ENCODE peak calls at places on chromosome 9, in four cellular contexts. Y, S, E and R are unnamed samples.

GRCh38 chr9:136886610-136887597 is 588 bp downstream of the TRAF2 start:
- DNase-seq in S (no peak), E (no peak), Y (peak; percentile 18), R (no peak)

GRCh38 chr9:18424132-18424531 is 49.8 kb upstream of the ADAMTSL1 start:
- DNase-seq in E (no peak), Y (peak; percentile 42), S (no peak), R (no peak)

GRCh38 chr9:136002886-136003285 is 41.7 kb upstream of the UBAC1 start:
- DNase-seq in Y (peak; percentile 17), E (no peak), S (no peak), R (peak; percentile 58)

GRCh38 chr9:121483473-121484031 is 16.1 kb downstream of the GGTA1 start:
- DNase-seq in Y (no peak), E (no peak), S (no peak), R (no peak)

GRCh38 chr9:87682085-87682484 is 43.8 kb upstream of the CTSL start:
- DNase-seq in E (no peak), S (no peak), Y (no peak), R (no peak)

GRCh38 chr9:93663877-93664548 is 87.6 kb downstream of the PHF2 start:
- DNase-seq in S (no peak), E (no peak), Y (no peak), R (no peak)

GRCh38 chr9:76687861-76688374 is 76.3 kb upstream of the PCA3 start:
- DNase-seq in S (peak; percentile 30), E (no peak), Y (peak; percentile 78), R (no peak)

GRCh38 chr9:10134266-10134665 is 478.5 kb downstream of the PTPRD start:
- DNase-seq in S (no peak), Y (no peak), E (no peak), R (no peak)

GRCh38 chr9:26078706-26079105 is 400.5 kb upstream of the TUSC1 start:
- DNase-seq in Y (no peak), S (no peak), E (no peak), R (no peak)

GRCh38 chr9:2610985-2611384 is 10.6 kb upstream of the VLDLR start:
- DNase-seq in S (no peak), E (no peak), Y (no peak), R (no peak)

GRCh38 chr9:115395511-115396021 is 277.6 kb upstream of the TNC start:
- DNase-seq in Y (no peak), S (peak; percentile 73), E (no peak), R (no peak)

GRCh38 chr9:112819635-112820496 is 69.3 kb downstream of the SNX30 start:
- DNase-seq in Y (peak; percentile 71), E (peak; percentile 46), S (peak; percentile 65), R (peak; percentile 38)

GRCh38 chr9:69919461-69920061 is 98.9 kb downstream of the CFAP95 start:
- DNase-seq in S (peak; percentile 63), E (no peak), Y (peak; percentile 79), R (peak; percentile 14)

GRCh38 chr9:108040783-108041182 is 551.2 kb upstream of the KLF4 start:
- DNase-seq in S (peak; percentile 64), Y (peak; percentile 22), E (no peak), R (no peak)

GRCh38 chr9:135976944-135977343 is 15.8 kb upstream of the UBAC1 start:
- DNase-seq in Y (no peak), E (no peak), S (no peak), R (no peak)

GRCh38 chr9:130013326-130013725 is 29.7 kb downstream of the FNBP1 start:
- DNase-seq in E (no peak), S (no peak), Y (no peak), R (no peak)

GRCh38 chr9:127813739-127814226 is 11.1 kb downstream of the FPGS start:
- DNase-seq in S (no peak), E (no peak), Y (no peak), R (peak; percentile 55)

GRCh38 chr9:121737481-121737931 is 86.1 kb downstream of the DAB2IP start:
- DNase-seq in Y (no peak), E (no peak), S (no peak), R (no peak)

GRCh38 chr9:122827759-122828090 is 663 bp downstream of the PDCL start:
- DNase-seq in E (no peak), Y (no peak), S (no peak), R (no peak)

GRCh38 chr9:73081979-73082657 is 69.5 kb upstream of the ANXA1 start:
- DNase-seq in S (peak; percentile 43), E (no peak), Y (peak; percentile 80), R (no peak)

GRCh38 chr9:114359801-114360200 is 28.0 kb downstream of the AKNA start:
- DNase-seq in S (no peak), Y (no peak), E (no peak), R (no peak)

GRCh38 chr9:79911724-79912123 is 340.0 kb downstream of the TLE4 start:
- DNase-seq in E (no peak), S (no peak), Y (no peak), R (no peak)

GRCh38 chr9:79129865-79130480 is 441.8 kb upstream of the TLE4 start:
- DNase-seq in S (peak; percentile 66), Y (peak; percentile 69), E (no peak), R (peak; percentile 18)

GRCh38 chr9:108083160-108083559 is 593.6 kb upstream of the KLF4 start:
- DNase-seq in Y (no peak), E (no peak), S (no peak), R (no peak)

GRCh38 chr9:91185193-91185886 is 176.4 kb downstream of the AUH start:
- DNase-seq in Y (no peak), E (no peak), S (no peak), R (no peak)

GRCh38 chr9:6680797-6681146 is 35.2 kb upstream of the GLDC start:
- DNase-seq in S (peak; percentile 40), Y (peak; percentile 39), E (no peak), R (peak; percentile 68)

GRCh38 chr9:91071185-91071990 is 269.8 kb downstream of the SYK start:
- DNase-seq in S (peak; percentile 75), E (no peak), Y (peak; percentile 94), R (no peak)

GRCh38 chr9:125990186-125990792 is 243.1 kb downstream of the PBX3 start:
- DNase-seq in S (no peak), Y (no peak), E (no peak), R (no peak)

GRCh38 chr9:126957687-126958053 is 43.1 kb downstream of the RALGPS1 start:
- DNase-seq in Y (peak; percentile 17), S (peak; percentile 39), E (no peak), R (no peak)

GRCh38 chr9:20684865-20685696 is 1.0 kb downstream of the FOCAD start:
- DNase-seq in S (peak; percentile 83), E (no peak), Y (peak; percentile 91), R (no peak)
- H3K4me1 ChIP-seq in S (peaks cover 23% of the 10 kb centered on the region), E (no peaks in the 10 kb centered on the region), Y (no peaks in the 10 kb centered on the region), R (peaks cover 58% of the 10 kb centered on the region)

GRCh38 chr9:124132671-124133147 is 121.1 kb downstream of the LHX2 start:
- DNase-seq in Y (no peak), S (no peak), E (no peak), R (no peak)

GRCh38 chr9:124130277-124131075 is 118.9 kb downstream of the LHX2 start:
- DNase-seq in Y (no peak), S (no peak), E (no peak), R (no peak)

GRCh38 chr9:124134526-124134925 is 123.0 kb downstream of the LHX2 start:
- DNase-seq in S (no peak), E (no peak), Y (no peak), R (no peak)

GRCh38 chr9:124135813-124136365 is 121.9 kb upstream of the NEK6 start:
- DNase-seq in E (no peak), Y (no peak), S (no peak), R (no peak)

GRCh38 chr9:124133752-124134151 is 122.2 kb downstream of the LHX2 start:
- DNase-seq in S (peak; percentile 46), Y (peak; percentile 49), E (peak; percentile 45), R (peak; percentile 24)
- H3K4me1 ChIP-seq in S (no peaks in the 10 kb centered on the region), Y (no peaks in the 10 kb centered on the region), E (peaks cover 3% of the 10 kb centered on the region), R (no peaks in the 10 kb centered on the region)

GRCh38 chr9:96382839-96383164 is 709 bp downstream of the SLC35D2 start:
- DNase-seq in S (no peak), Y (peak; percentile 19), E (no peak), R (no peak)
- H3K4me1 ChIP-seq in S (peaks cover 15% of the 10 kb centered on the region), Y (peaks cover under 1% of the 10 kb centered on the region), E (no peaks in the 10 kb centered on the region), R (peaks cover 32% of the 10 kb centered on the region)

GRCh38 chr9:99073985-99074901 is 30.7 kb upstream of the TGFBR1 start:
- DNase-seq in S (no peak), E (no peak), Y (no peak), R (no peak)

GRCh38 chr9:99074902-99075245 is 30.0 kb upstream of the TGFBR1 start:
- DNase-seq in Y (no peak), E (no peak), S (no peak), R (no peak)

GRCh38 chr9:99072040-99072394 is 32.9 kb upstream of the TGFBR1 start:
- DNase-seq in E (no peak), S (no peak), Y (no peak), R (no peak)

GRCh38 chr9:99071313-99072039 is 33.4 kb upstream of the TGFBR1 start:
- DNase-seq in E (no peak), S (no peak), Y (no peak), R (no peak)

GRCh38 chr9:99073347-99073746 is 31.6 kb upstream of the TGFBR1 start:
- DNase-seq in E (no peak), Y (no peak), S (no peak), R (no peak)
- H3K4me1 ChIP-seq in E (no peaks in the 10 kb centered on the region), Y (peaks cover 21% of the 10 kb centered on the region), S (peaks cover 8% of the 10 kb centered on the region), R (peaks cover 6% of the 10 kb centered on the region)

GRCh38 chr9:134333234-134333873 is 7.1 kb downstream of the RXRA start:
- DNase-seq in Y (no peak), S (no peak), E (no peak), R (no peak)
- H3K4me1 ChIP-seq in Y (peaks cover 17% of the 10 kb centered on the region), S (no peaks in the 10 kb centered on the region), E (no peaks in the 10 kb centered on the region), R (peaks cover 100% of the 10 kb centered on the region)

GRCh38 chr9:37451628-37452027 is 13.6 kb downstream of the ZBTB5 start:
- DNase-seq in Y (no peak), E (no peak), S (no peak), R (no peak)
- H3K4me1 ChIP-seq in Y (peaks cover 5% of the 10 kb centered on the region), E (no peaks in the 10 kb centered on the region), S (peaks cover 51% of the 10 kb centered on the region), R (peaks cover 5% of the 10 kb centered on the region)

GRCh38 chr9:21443849-21444625 is 3.8 kb downstream of the IFNA1 start:
- DNase-seq in Y (no peak), S (no peak), E (no peak), R (no peak)
- H3K4me1 ChIP-seq in Y (no peaks in the 10 kb centered on the region), S (no peaks in the 10 kb centered on the region), E (no peaks in the 10 kb centered on the region), R (no peaks in the 10 kb centered on the region)

DNA sequence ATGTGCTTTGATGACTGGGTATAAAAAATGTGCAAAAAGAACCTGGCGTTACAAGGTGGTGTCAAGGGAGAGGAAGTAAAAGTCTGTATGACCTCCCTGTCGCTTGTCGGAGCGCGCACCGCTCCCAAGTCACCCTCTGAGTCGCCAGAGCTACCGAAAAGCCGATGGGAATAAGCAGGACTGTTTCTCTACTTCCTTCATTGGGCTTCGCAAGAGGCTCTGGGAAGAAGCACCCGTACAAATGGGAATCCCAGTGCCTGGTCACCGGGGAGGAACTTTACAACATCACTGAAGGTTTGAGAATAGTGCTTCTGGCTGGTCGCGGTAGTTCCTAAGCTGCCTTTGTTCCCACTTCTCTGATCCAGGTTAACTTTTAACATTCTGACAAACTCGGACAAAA is 1.3 kb upstream of the DMRT2 start:
- DNase-seq in S (no peak), E (no peak), Y (no peak), R (no peak)
- H3K4me1 ChIP-seq in S (no peaks in the 10 kb centered on the region), E (no peaks in the 10 kb centered on the region), Y (no peaks in the 10 kb centered on the region), R (peaks cover 35% of the 10 kb centered on the region)